ENCODE peak calls at places on chromosomes 12 and 14, in four cellular contexts. E is aorta; C is mucosa of gallbladder; Q is stimulated activated CD8-positive, alpha-beta memory T cell treated with anti-CD3 and anti-CD28 coated beads, Interleukin-15, amount 100 ng/mL, for 1 hour. F is an unnamed sample.

GRCh38 chr12:90100619-90101018 is 392.0 kb upstream of the ATP2B1 start:
- DNase-seq in E (no peak), Q (no peak), C (no peak), F (no peak)

GRCh38 chr14:83548061-83548839 is 1981.7 kb upstream of the FLRT2 start:
- DNase-seq in E (no peak), Q (no peak), C (no peak), F (no peak)

GRCh38 chr12:75635606-75636444 is 124.4 kb upstream of the KRR1 start:
- DNase-seq in Q (no peak), C (no peak), E (no peak), F (no peak)

GRCh38 chr14:99459491-99460100 is 21.1 kb downstream of the SETD3 start:
- DNase-seq in E (no peak), C (no peak), Q (no peak), F (no peak)

GRCh38 chr12:20030847-20031246 is 337.5 kb upstream of the PDE3A start:
- DNase-seq in E (no peak), Q (no peak), C (no peak), F (no peak)

GRCh38 chr12:104274811-104275210 is 28.7 kb upstream of the EID3 start:
- DNase-seq in E (no peak), Q (no peak), C (no peak), F (no peak)

GRCh38 chr14:96056509-96057422 is 17.6 kb downstream of the C14orf132 start:
- DNase-seq in C (no peak), E (no peak), Q (no peak), F (no peak)

GRCh38 chr14:24145700-24146621 is at the start of gene PSME2:
- DNase-seq in C (no peak), Q (no peak), E (no peak), F (no peak)

GRCh38 chr14:24900281-24900868 is 149.6 kb downstream of the STXBP6 start:
- DNase-seq in Q (no peak), E (no peak), C (no peak), F (no peak)

GRCh38 chr14:105367116-105368031 is 31.0 kb upstream of the TEX22 start:
- DNase-seq in Q (no peak), E (no peak), C (no peak), F (no peak)

GRCh38 chr12:40942326-40942725 is 245.8 kb upstream of the PDZRN4 start:
- DNase-seq in E (no peak), Q (no peak), C (no peak), F (no peak)

GRCh38 chr14:69980457-69981414 is 101.5 kb downstream of the SMOC1 start:
- DNase-seq in E (no peak), C (no peak), Q (no peak), F (no peak)

GRCh38 chr14:94631050-94631449 is 18.9 kb downstream of the SERPINA3 start:
- DNase-seq in Q (no peak), E (no peak), C (no peak), F (no peak)

GRCh38 chr14:106268013-106268727 is 741.8 kb downstream of the TMEM121 start:
- DNase-seq in E (no peak), C (peak), Q (peak), F (peak)

GRCh38 chr12:93968928-93969327 is 179.4 kb upstream of the PLXNC1 start:
- DNase-seq in C (no peak), E (no peak), Q (no peak), F (no peak)

GRCh38 chr12:75662501-75663159 is 151.2 kb upstream of the KRR1 start:
- DNase-seq in Q (no peak), E (no peak), C (no peak), F (no peak)